ENCODE peak calls at places on chromosomes 6 and 20, in eight cellular contexts. V is transverse colon; S is Peyer's patch; H is ovary; B is IMR-90; E is CD8-positive, alpha-beta T cell; U is OCI-LY7; Y is heart left ventricle. A is an unnamed sample.

GRCh38 chr20:51488331-51488730 is 54.2 kb downstream of the NFATC2 start:
- DNase-seq in B (no peak), S (no peak), U (no peak), Y (no peak), H (no peak), E (no peak), V (no peak), A (no peak)

GRCh38 chr6:53361549-53362031 is 12.8 kb upstream of the ELOVL5 start:
- DNase-seq in E (peak; percentile 89), V (no peak), B (peak; percentile 30), Y (peak; percentile 56), H (no peak), S (peak; percentile 58), U (no peak), A (no peak)

GRCh38 chr6:11209941-11210340 is 22.5 kb downstream of the NEDD9 start:
- DNase-seq in H (no peak), B (peak; percentile 76), Y (no peak), S (no peak), V (no peak), U (no peak), E (no peak), A (no peak)

GRCh38 chr20:63886054-63886419 is 8.9 kb upstream of the DNAJC5 start:
- DNase-seq in H (no peak), E (no peak), U (no peak), V (no peak), B (no peak), S (no peak), Y (no peak), A (no peak)

GRCh38 chr6:39819226-39819625 is 27.1 kb downstream of the DAAM2 start:
- DNase-seq in E (no peak), B (peak; percentile 37), H (no peak), S (no peak), V (no peak), U (no peak), Y (no peak), A (no peak)

GRCh38 chr20:1811621-1812498 is 83.3 kb upstream of the SIRPA start:
- DNase-seq in U (no peak), H (no peak), E (no peak), S (no peak), B (peak; percentile 41), V (no peak), Y (no peak), A (no peak)

GRCh38 chr6:5525209-5525608 is 263.9 kb downstream of the FARS2 start:
- DNase-seq in H (no peak), S (no peak), V (no peak), E (no peak), Y (no peak), U (no peak), B (peak; percentile 40), A (no peak)

GRCh38 chr6:28953039-28953872 is 29.5 kb upstream of the TRIM27 start:
- DNase-seq in S (no peak), E (peak; percentile 50), U (peak; percentile 74), V (peak; percentile 37), Y (no peak), B (peak; percentile 72), H (no peak), A (peak; percentile 37)

GRCh38 chr20:41034239-41034638 is 5.6 kb downstream of the TOP1 start:
- DNase-seq in H (no peak), S (no peak), E (no peak), B (no peak), U (no peak), V (no peak), Y (no peak), A (no peak)

GRCh38 chr20:11117808-11118528 is 444.2 kb upstream of the JAG1 start:
- DNase-seq in B (peak; percentile 93), H (no peak), V (no peak), U (no peak), S (no peak), E (no peak), Y (no peak), A (peak; percentile 91)

GRCh38 chr6:21593927-21594421 is 423 bp downstream of the SOX4 start:
- DNase-seq in U (peak; percentile 55), E (peak; percentile 24), S (peak; percentile 62), V (peak; percentile 41), H (peak; percentile 44), B (peak; percentile 72), Y (no peak), A (peak; percentile 47)

DNA sequence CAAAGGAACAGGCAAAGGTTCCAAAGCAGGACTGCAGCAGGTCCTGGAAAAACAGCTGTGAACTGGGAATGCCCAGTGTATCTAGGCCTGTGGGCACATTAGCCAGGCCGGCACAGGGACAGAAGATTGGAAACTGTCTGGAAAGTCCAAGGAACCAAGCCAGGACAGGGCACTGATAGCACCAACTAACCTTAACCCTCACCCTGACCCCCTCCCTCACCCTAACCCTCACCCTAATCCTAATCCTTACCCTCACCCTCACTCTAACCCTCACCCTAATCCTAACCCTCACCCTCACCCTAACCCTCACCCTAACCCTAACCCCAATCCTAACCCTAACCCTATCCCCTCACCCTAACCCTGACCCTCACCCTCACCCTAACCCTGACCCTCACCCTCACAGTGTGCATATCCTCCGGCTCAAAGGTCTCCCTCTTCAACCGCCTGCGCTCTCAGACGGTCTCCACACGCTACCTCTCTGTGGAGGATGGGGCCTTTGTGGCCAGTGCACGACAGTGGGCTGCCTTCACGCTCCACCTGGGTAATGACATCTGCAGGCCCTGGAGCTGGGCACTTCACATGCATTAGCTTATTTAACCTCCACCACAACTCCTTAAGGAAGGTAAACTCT is 5.1 kb upstream of the MATN4 start:
- DNase-seq in Y (no peak), H (no peak), S (no peak), B (no peak), E (no peak), U (no peak), V (no peak), A (no peak)
- H3K4me3 ChIP-seq in Y (no peak overlapping the region), H (no peak overlapping the region), S (no peak overlapping the region), B (no peak overlapping the region), E (no peak overlapping the region), U (no peak overlapping the region), V (no peak overlapping the region), A (no peak overlapping the region)

DNA sequence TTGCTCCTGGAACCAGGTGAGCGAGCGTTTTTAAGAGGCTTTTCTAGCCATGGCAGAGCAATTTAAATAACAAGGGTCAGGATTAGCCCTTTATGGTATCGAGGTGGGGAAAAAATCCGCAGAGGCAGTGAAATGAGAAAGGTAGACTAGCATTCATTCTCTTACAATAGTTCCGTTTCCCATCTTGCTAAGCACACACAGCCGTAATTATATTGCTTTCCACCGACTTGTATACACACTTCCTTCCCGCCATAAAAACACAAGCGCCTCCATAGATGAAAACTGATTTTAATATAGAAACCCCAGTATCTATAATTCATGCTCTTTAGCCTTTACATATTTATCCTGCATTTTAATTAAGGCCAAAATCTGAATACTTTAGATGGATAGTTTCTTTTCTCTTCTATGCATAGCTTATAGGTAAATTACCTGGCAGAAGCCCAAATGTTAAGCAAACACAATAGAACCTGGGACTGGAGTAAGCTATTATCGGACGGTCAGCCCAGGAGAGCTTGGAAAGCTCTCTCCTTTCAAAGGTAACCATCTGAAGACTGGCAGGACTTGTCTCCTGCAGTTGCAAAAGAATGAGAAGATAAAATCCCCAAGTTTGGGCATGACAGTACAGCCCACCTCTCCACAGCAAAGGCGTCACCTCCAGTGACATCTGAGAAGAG is 90.9 kb upstream of the MC3R start:
- DNase-seq in S (no peak), B (no peak), E (no peak), U (no peak), H (no peak), Y (no peak), V (no peak), A (no peak)
- H3K9me3 ChIP-seq in S (no peaks in the 10 kb centered on the region), B (peaks cover 34% of the 10 kb centered on the region), E (no peaks in the 10 kb centered on the region), U (no peaks in the 10 kb centered on the region), H (no peaks in the 10 kb centered on the region), Y (no peaks in the 10 kb centered on the region), V (no peaks in the 10 kb centered on the region), A (no peaks in the 10 kb centered on the region)

GRCh38 chr6:108945686-108946158 is 97.5 kb downstream of the ARMC2 start:
- DNase-seq in S (no peak), Y (peak; percentile 96), E (no peak), U (no peak), H (peak; percentile 92), V (peak; percentile 37), B (no peak), A (peak; percentile 91)
- H3K4me3 ChIP-seq in S (no peak overlapping the region), Y (peak overlapping the region; percentile 15), E (no peak overlapping the region), U (no peak overlapping the region), H (peak overlapping the region; percentile 15), V (no peak overlapping the region), B (no peak overlapping the region), A (no peak overlapping the region)

GRCh38 chr6:71556141-71556540 is 267.5 kb downstream of the OGFRL1 start:
- DNase-seq in S (no peak), Y (no peak), V (no peak), E (no peak), U (no peak), B (no peak), H (no peak), A (no peak)
- H3K9me3 ChIP-seq in S (no peaks in the 10 kb centered on the region), Y (peaks cover 13% of the 10 kb centered on the region), V (peaks cover 11% of the 10 kb centered on the region), E (no peaks in the 10 kb centered on the region), U (no peaks in the 10 kb centered on the region), B (peaks cover 8% of the 10 kb centered on the region), H (no peaks in the 10 kb centered on the region), A (no peaks in the 10 kb centered on the region)

DNA sequence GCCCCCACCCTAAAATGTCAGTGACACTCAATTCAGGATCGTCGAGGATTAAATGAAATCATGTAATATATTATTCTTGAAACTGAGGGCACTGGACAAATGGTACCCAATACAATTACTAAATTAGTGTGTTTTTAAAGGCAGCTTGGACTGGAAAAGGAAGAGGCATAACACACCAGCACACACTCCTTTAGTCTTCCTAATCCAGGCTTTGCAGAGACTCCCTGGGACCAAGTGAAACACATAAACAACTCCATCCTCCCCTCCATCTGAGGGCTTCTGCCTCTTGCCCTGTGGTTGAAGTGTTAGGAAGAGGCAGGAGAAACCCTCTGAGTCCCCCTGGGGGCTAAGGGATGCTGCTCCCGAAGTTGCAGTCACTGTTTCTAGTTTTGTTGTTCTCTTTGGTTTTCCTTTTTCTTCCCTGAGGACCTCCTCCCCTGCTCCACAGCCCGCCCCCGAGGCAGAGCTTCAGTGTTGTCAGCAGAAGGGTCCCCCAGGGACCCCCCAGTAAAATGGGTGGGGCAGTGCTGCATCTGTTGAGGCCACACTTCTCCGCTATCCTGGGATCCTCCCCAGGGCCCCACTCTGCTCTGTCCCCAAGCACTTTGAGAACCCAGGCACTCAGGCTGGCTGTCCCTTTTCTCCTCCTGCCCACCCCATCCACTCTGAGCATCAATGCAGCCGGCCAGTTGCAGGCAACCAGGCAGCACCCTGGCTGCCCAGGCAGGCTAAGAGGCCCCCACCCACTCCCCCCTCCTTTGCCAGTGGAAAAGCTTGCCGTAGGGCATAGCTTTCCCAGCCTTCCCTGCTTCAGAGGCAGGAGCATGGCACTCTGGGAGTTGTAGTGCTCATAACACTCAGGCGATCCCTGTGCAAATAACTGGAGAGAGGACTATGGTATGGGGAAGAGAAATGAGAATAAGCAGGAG is 5.9 kb downstream of the TMEM63B start:
- DNase-seq in U (no peak), E (no peak), Y (peak; percentile 66), V (peak; percentile 69), H (peak; percentile 52), B (peak; percentile 39), S (peak; percentile 55), A (peak; percentile 77)
- H3K4me3 ChIP-seq in U (no peak overlapping the region), E (no peak overlapping the region), Y (peak overlapping the region; percentile 23), V (no peak overlapping the region), H (no peak overlapping the region), B (no peak overlapping the region), S (no peak overlapping the region), A (no peak overlapping the region)